ENCODE peak calls at places on chromosomes 4 and X, in five cellular contexts. W is H9, C is K562, B is neural progenitor cell, S is A549. L is an unnamed sample. For H3K4me1, the result is how much of the 10 kb centered on the place peaks cover.

GRCh38 chrX:115898382-115899001 is 272.1 kb upstream of the AGTR2 start:
- DNase-seq in B (peak), S (peak), W (peak), C (peak), L (peak)

GRCh38 chr4:120070191-120070590 is 3.5 kb upstream of the MAD2L1 start:
- DNase-seq in S (no peak), B (no peak), C (no peak), W (no peak), L (no peak)

GRCh38 chrX:106894392-106894909 is 8.7 kb downstream of the RIPPLY1 start:
- DNase-seq in C (peak), B (peak), S (peak), W (peak), L (peak)

GRCh38 chrX:72663737-72664136 is 50.4 kb downstream of the PHKA1 start:
- DNase-seq in B (no peak), C (no peak), W (no peak), S (no peak), L (no peak)

GRCh38 chrX:130330706-130331105 is 9.0 kb upstream of the SLC25A14 start:
- DNase-seq in C (peak), B (peak), W (peak), S (peak), L (peak)

GRCh38 chrX:72060196-72060974 is 71.3 kb downstream of the RTL5 start:
- DNase-seq in C (no peak), B (peak), S (peak), W (peak), L (no peak)

GRCh38 chr4:7341486-7342222 is 93.1 kb downstream of the PSAPL1 start:
- DNase-seq in S (no peak), B (no peak), W (no peak), C (no peak), L (no peak)

GRCh38 chr4:57303012-57303751 is 193.0 kb upstream of the IGFBP7 start:
- DNase-seq in W (no peak), B (no peak), S (peak), C (no peak), L (no peak)

GRCh38 chr4:123102897-123103489 is 180.6 kb upstream of the NUDT6 start:
- DNase-seq in B (peak), C (peak), W (no peak), S (peak), L (no peak)

GRCh38 chr4:172480471-172480870 is 667.3 kb downstream of the GALNTL6 start:
- DNase-seq in W (no peak), B (no peak), S (no peak), C (no peak), L (no peak)

GRCh38 chrX:149860445-149860844 is 20.5 kb upstream of the MAGEA8 start:
- DNase-seq in C (no peak), W (no peak), B (no peak), S (no peak), L (no peak)

GRCh38 chr4:93743638-93744037 is 84.9 kb upstream of the ATOH1 start:
- DNase-seq in W (no peak), B (no peak), C (no peak), S (no peak), L (no peak)

GRCh38 chr4:158782539-158783360 is 13.9 kb downstream of the FNIP2 start:
- DNase-seq in C (no peak), B (no peak), W (no peak), S (no peak), L (no peak)

GRCh38 chrX:66110112-66110511 is 53.9 kb upstream of the HEPH start:
- DNase-seq in W (peak), S (peak), B (peak), C (peak), L (peak)

GRCh38 chr4:108135549-108136209 is 33.1 kb downstream of the LEF1 start:
- DNase-seq in B (peak), C (peak), W (peak), S (no peak), L (no peak)

GRCh38 chr4:174521800-174522182 is 497 bp downstream of the HPGD start:
- DNase-seq in B (peak), W (peak), S (peak), C (no peak), L (no peak)

GRCh38 chrX:10636337-10636736 is 16.0 kb upstream of the MID1 start:
- DNase-seq in B (peak), C (peak), S (peak), W (peak), L (no peak)

GRCh38 chrX:9416562-9417319 is 48.1 kb upstream of the TBL1X start:
- DNase-seq in W (no peak), S (no peak), C (no peak), B (no peak), L (peak)

GRCh38 chr4:111854494-111855087 is 290.7 kb upstream of the FAM241A start:
- DNase-seq in S (peak), C (peak), B (peak), W (no peak), L (peak)

GRCh38 chrX:111352424-111352823 is 59.6 kb downstream of the DCX start:
- DNase-seq in W (no peak), C (no peak), B (no peak), S (peak), L (no peak)

GRCh38 chr4:146637853-146638800 is 566 bp upstream of the POU4F2 start:
- DNase-seq in C (no peak), S (no peak), B (peak), W (peak), L (no peak)

GRCh38 chrX:34557733-34558132 is 99.4 kb downstream of the TMEM47 start:
- DNase-seq in W (peak), B (no peak), S (no peak), C (no peak), L (no peak)

GRCh38 chr4:174516345-174516744 is 5.9 kb downstream of the HPGD start:
- DNase-seq in B (no peak), S (no peak), W (no peak), C (no peak), L (no peak)

GRCh38 chr4:123826896-123827295 is 430.3 kb downstream of the SPRY1 start:
- DNase-seq in W (no peak), B (no peak), S (no peak), C (no peak), L (no peak)

GRCh38 chr4:145216532-145216931 is 36.1 kb upstream of the OTUD4 start:
- DNase-seq in B (no peak), C (no peak), W (no peak), S (peak), L (no peak)

GRCh38 chr4:155667538-155668511 is 1.2 kb downstream of the GUCY1A1 start:
- DNase-seq in W (peak), C (no peak), B (peak), S (peak), L (peak)

GRCh38 chrX:56994375-56995270 is 718 bp downstream of the SPIN3 start:
- DNase-seq in W (no peak), C (no peak), S (no peak), B (peak), L (no peak)

GRCh38 chr4:7379161-7379560 is 55.6 kb downstream of the PSAPL1 start:
- DNase-seq in C (no peak), W (no peak), B (no peak), S (no peak), L (no peak)

DNA sequence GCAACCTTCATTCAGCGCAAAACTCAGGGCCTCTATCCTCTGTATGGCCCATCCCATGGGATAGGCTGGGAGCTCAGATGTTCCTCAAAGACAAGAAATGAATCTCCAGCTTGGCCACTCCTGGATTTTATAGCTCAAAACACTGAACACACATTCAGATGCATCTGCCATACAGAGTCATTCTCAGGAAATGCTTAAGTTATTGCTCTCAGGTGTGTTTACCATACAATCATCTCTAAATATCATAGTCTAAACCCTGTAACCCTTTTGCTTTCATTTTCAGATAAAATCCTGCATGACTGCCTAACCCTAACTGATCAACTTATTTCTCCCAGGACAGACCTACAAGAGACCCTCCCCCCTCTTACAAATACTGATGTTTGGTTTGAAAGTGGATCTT is 140.9 kb upstream of the FMR1 start:
- DNase-seq in S (no peak), C (no peak), B (no peak), W (no peak), L (no peak)
- H3K4me2 ChIP-seq in S (no peak), C (no peak), B (no peak), W (no peak), L (peak)

GRCh38 chr4:139311909-139312308 is 9.6 kb upstream of the NDUFC1 start:
- DNase-seq in B (no peak), W (no peak), S (no peak), C (no peak), L (no peak)
- H3K27ac ChIP-seq in B (no peak), W (no peak), S (no peak), C (peak), L (no peak)

GRCh38 chr4:83855044-83855443 is 319.1 kb downstream of the GPAT3 start:
- DNase-seq in C (no peak), B (no peak), S (peak), W (no peak), L (no peak)
- H3K4me1 ChIP-seq in C (under half), B (under half), S (half or more), W (under half), L (under half)

DNA sequence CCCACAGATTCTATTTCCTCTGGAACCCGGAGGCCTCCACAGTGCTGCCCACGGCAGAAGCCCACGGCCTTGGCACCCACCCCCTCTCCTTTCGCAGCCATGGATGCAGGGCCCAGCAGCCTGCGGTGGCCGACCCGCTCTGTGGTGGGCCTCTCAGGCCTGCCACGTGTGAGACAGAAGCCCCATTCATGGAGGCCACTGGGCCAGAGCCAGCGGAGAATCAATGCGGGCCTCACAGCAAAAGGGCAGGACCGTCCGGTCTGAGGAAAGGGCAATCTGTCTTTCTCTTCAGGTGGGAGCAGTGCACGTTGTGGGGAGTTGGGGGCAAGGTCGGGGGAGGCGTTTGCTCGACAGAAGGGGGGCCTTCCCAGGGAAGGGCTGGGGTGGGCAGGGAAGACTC is 8.4 kb upstream of the HAUS7 start:
- DNase-seq in S (no peak), W (no peak), C (no peak), B (no peak), L (no peak)
- H3K4me2 ChIP-seq in S (no peak), W (no peak), C (no peak), B (no peak), L (no peak)

GRCh38 chr4:169115897-169116254 is 105.8 kb upstream of the CBR4 start:
- DNase-seq in B (no peak), S (peak), W (no peak), C (no peak), L (no peak)

GRCh38 chr4:169116270-169116901 is 106.3 kb upstream of the CBR4 start:
- DNase-seq in B (no peak), S (no peak), W (no peak), C (no peak), L (no peak)

GRCh38 chr4:169115144-169115896 is 105.3 kb upstream of the CBR4 start:
- DNase-seq in C (no peak), W (no peak), B (no peak), S (no peak), L (no peak)

GRCh38 chr4:169117591-169118081 is 107.6 kb upstream of the CBR4 start:
- DNase-seq in S (no peak), W (no peak), C (no peak), B (no peak), L (no peak)

DNA sequence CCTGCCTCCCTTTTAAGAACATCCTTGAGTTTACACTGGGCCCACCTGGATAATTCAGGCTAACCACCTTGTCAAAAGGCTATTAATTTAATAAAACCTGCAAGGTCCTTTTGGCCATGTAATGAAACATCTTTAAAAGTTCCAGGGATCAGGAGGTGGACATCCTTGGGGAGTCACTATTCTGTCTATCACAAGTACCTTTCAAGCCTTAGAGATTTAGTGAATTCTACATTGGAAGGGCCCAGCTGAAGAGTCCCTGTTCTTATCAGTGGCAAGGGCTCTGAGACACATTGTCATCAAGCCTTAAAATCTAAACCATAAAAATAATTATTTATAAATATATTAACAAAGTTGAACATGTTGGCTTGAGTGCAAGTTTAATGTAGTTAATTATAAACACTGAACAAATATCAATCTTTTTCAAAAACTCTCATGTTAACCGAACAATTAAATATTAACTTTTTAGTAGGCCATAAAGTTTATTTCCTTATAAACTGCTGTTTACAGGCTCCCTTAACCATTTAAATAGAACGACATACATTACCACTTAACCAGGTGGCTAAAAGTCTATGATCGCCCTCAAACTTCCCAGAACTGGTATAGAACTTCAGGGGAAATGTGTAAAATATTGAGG is 104.4 kb upstream of the CBR4 start:
- DNase-seq in W (no peak), B (no peak), S (no peak), C (no peak), L (no peak)
- H3K27ac ChIP-seq in W (no peak), B (peak), S (peak), C (no peak), L (no peak)

GRCh38 chr4:5693871-5694270 is 14.5 kb downstream of the EVC2 start:
- DNase-seq in W (no peak), C (no peak), B (no peak), S (no peak), L (no peak)
- H3K4me1 ChIP-seq in W (under half), C (under half), B (under half), S (under half), L (under half)

GRCh38 chr4:29566371-29566770 is 1153.8 kb upstream of the PCDH7 start:
- DNase-seq in C (no peak), W (no peak), S (no peak), B (no peak), L (no peak)

GRCh38 chr4:29560452-29560851 is 1159.7 kb upstream of the PCDH7 start:
- DNase-seq in C (no peak), W (no peak), S (no peak), B (no peak), L (no peak)

GRCh38 chr4:29559281-29559680 is 1160.9 kb upstream of the PCDH7 start:
- DNase-seq in B (no peak), S (no peak), W (no peak), C (no peak), L (no peak)

DNA sequence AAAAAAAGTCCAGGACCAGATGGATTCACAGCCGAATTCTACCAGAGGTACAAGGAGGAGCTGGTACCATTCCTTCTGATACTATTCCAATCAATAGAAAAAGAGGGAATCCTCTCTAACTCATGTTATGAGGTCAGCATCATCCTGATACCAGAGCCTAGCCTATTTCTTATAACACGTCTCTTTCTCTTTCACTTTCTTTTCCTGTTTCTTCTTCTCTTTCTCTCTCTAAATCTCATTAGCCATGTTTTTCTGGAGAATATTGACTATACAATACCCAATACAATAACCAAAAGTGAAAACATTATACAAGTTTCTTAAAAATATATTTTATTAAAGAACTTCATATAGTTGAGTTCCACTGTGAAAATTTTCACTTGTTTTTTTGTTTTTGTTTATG is 1154.9 kb upstream of the PCDH7 start:
- DNase-seq in S (no peak), W (no peak), C (no peak), B (no peak), L (no peak)
- H3K4me2 ChIP-seq in S (no peak), W (no peak), C (no peak), B (no peak), L (no peak)

GRCh38 chrX:40131644-40132376 is 34.1 kb upstream of the BCOR start:
- DNase-seq in S (no peak), B (no peak), W (no peak), C (no peak), L (no peak)
- H3K27ac ChIP-seq in S (peak), B (no peak), W (no peak), C (peak), L (peak)

GRCh38 chrX:7801706-7802105 is 41.3 kb upstream of the VCX start:
- DNase-seq in C (no peak), W (no peak), B (no peak), S (no peak), L (no peak)
- H3K4me1 ChIP-seq in C (under half), W (under half), B (under half), S (under half), L (under half)

GRCh38 chrX:19658030-19658429 is 142.7 kb upstream of the MAP3K15 start:
- DNase-seq in B (no peak), W (no peak), S (no peak), C (no peak), L (no peak)

GRCh38 chrX:19655032-19655431 is 139.7 kb upstream of the MAP3K15 start:
- DNase-seq in S (no peak), C (no peak), W (no peak), B (no peak), L (no peak)

GRCh38 chrX:19660604-19661003 is 145.3 kb upstream of the MAP3K15 start:
- DNase-seq in C (no peak), B (no peak), W (no peak), S (no peak), L (no peak)

GRCh38 chrX:19661977-19662376 is 146.7 kb upstream of the MAP3K15 start:
- DNase-seq in C (no peak), W (no peak), S (no peak), B (no peak), L (no peak)

DNA sequence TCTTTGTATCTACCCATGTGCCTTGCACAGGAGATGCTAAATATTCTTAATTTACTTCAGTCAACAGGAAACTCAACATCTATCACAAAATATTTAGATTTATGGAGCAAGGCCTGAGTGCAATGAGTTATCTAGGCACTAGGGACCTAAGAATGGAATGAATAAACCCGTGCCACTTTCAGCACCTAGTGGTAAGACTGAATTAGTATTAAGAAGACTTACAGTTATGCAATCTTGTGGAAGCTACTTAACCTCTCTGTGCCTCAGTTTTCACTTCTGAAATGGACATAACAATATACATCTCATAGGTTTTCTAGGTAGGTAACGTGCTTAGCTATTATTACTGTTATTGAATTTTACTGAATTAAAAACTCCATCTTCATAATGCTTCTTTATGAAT is 144.6 kb upstream of the MAP3K15 start:
- DNase-seq in S (peak), B (no peak), C (no peak), W (no peak), L (no peak)
- H3K4me2 ChIP-seq in S (no peak), B (no peak), C (no peak), W (no peak), L (no peak)

L was measured in DND-41.